ENCODE peak calls at places on chromosomes 16 and 17, in four cellular contexts. One of them, this sample, is unnamed.

GRCh38 chr16:68265078-68265925 is 976 bp downstream of the SLC7A6 start:
- DNase-seq in kidney epithelial cell: peak; percentile 45
- DNase-seq in lower lobe of right lung: peak; percentile 79
- DNase-seq in stomach: peak; percentile 70
- DNase-seq in this sample: no peak

GRCh38 chr17:20008242-20009051 is 712 bp upstream of the SPECC1 start:
- DNase-seq in lower lobe of right lung: peak; percentile 54
- DNase-seq in stomach: no peak
- DNase-seq in kidney epithelial cell: no peak
- DNase-seq in this sample: no peak

GRCh38 chr16:24736758-24737157 is 7.3 kb downstream of the TNRC6A start:
- DNase-seq in kidney epithelial cell: no peak
- DNase-seq in stomach: no peak
- DNase-seq in lower lobe of right lung: no peak
- DNase-seq in this sample: no peak

GRCh38 chr17:61307905-61308886 is 91.4 kb upstream of the TBX2 start:
- DNase-seq in stomach: no peak
- DNase-seq in kidney epithelial cell: peak; percentile 69
- DNase-seq in lower lobe of right lung: no peak
- DNase-seq in this sample: peak; percentile 96

GRCh38 chr16:11586375-11586855 is 304 bp downstream of the LITAF start:
- DNase-seq in stomach: no peak
- DNase-seq in lower lobe of right lung: no peak
- DNase-seq in kidney epithelial cell: no peak
- DNase-seq in this sample: no peak

GRCh38 chr17:1201132-1201702 is 21.4 kb upstream of the ABR start:
- DNase-seq in kidney epithelial cell: no peak
- DNase-seq in lower lobe of right lung: no peak
- DNase-seq in stomach: no peak
- DNase-seq in this sample: no peak

GRCh38 chr17:3529817-3530741 is 27.5 kb downstream of the TRPV3 start:
- DNase-seq in kidney epithelial cell: no peak
- DNase-seq in stomach: no peak
- DNase-seq in lower lobe of right lung: no peak
- DNase-seq in this sample: no peak

GRCh38 chr17:58289869-58290268 is 9.1 kb upstream of the MPO start:
- DNase-seq in stomach: peak; percentile 15
- DNase-seq in lower lobe of right lung: no peak
- DNase-seq in kidney epithelial cell: no peak
- DNase-seq in this sample: no peak

GRCh38 chr17:64504769-64505319 is 1.2 kb downstream of the DDX5 start:
- DNase-seq in lower lobe of right lung: no peak
- DNase-seq in kidney epithelial cell: no peak
- DNase-seq in stomach: no peak
- DNase-seq in this sample: no peak

GRCh38 chr17:16352303-16352837 is 899 bp downstream of the CENPV start:
- DNase-seq in stomach: peak; percentile 48
- DNase-seq in kidney epithelial cell: no peak
- DNase-seq in lower lobe of right lung: no peak
- DNase-seq in this sample: no peak

GRCh38 chr17:58539703-58540102 is 25.3 kb upstream of the MTMR4 start:
- DNase-seq in kidney epithelial cell: no peak
- DNase-seq in stomach: no peak
- DNase-seq in lower lobe of right lung: no peak
- DNase-seq in this sample: no peak

GRCh38 chr17:38868095-38868967 is 1.5 kb upstream of the LASP1 start:
- DNase-seq in stomach: peak; percentile 44
- DNase-seq in lower lobe of right lung: no peak
- DNase-seq in kidney epithelial cell: no peak
- DNase-seq in this sample: no peak

GRCh38 chr17:51441431-51441830 is 181.1 kb downstream of the UTP18 start:
- DNase-seq in stomach: no peak
- DNase-seq in lower lobe of right lung: no peak
- DNase-seq in kidney epithelial cell: no peak
- DNase-seq in this sample: no peak

GRCh38 chr17:78281249-78281865 is 49.9 kb downstream of the TMEM235 start:
- DNase-seq in stomach: no peak
- DNase-seq in kidney epithelial cell: no peak
- DNase-seq in lower lobe of right lung: no peak
- DNase-seq in this sample: no peak

GRCh38 chr17:44331249-44331760 is 6.7 kb upstream of the SLC25A39 start:
- DNase-seq in lower lobe of right lung: no peak
- DNase-seq in stomach: peak; percentile 80
- DNase-seq in kidney epithelial cell: no peak
- DNase-seq in this sample: peak; percentile 71

GRCh38 chr17:71922439-71922838 is 198.4 kb upstream of the SOX9 start:
- DNase-seq in lower lobe of right lung: no peak
- DNase-seq in stomach: no peak
- DNase-seq in kidney epithelial cell: peak; percentile 95
- DNase-seq in this sample: no peak

GRCh38 chr16:23836404-23837291 is 865 bp downstream of the PRKCB start:
- DNase-seq in kidney epithelial cell: no peak
- DNase-seq in lower lobe of right lung: peak; percentile 67
- DNase-seq in stomach: peak; percentile 48
- DNase-seq in this sample: no peak

GRCh38 chr16:48603647-48604376 is 6.2 kb downstream of the N4BP1 start:
- DNase-seq in kidney epithelial cell: no peak
- DNase-seq in stomach: no peak
- DNase-seq in lower lobe of right lung: no peak
- DNase-seq in this sample: no peak

GRCh38 chr17:36844601-36845000 is 92.7 kb upstream of the LHX1 start:
- DNase-seq in kidney epithelial cell: no peak
- DNase-seq in stomach: no peak
- DNase-seq in lower lobe of right lung: no peak
- DNase-seq in this sample: no peak

GRCh38 chr17:6435051-6435450 is at the start of gene AIPL1:
- DNase-seq in stomach: no peak
- DNase-seq in kidney epithelial cell: no peak
- DNase-seq in lower lobe of right lung: no peak
- DNase-seq in this sample: no peak

DNA sequence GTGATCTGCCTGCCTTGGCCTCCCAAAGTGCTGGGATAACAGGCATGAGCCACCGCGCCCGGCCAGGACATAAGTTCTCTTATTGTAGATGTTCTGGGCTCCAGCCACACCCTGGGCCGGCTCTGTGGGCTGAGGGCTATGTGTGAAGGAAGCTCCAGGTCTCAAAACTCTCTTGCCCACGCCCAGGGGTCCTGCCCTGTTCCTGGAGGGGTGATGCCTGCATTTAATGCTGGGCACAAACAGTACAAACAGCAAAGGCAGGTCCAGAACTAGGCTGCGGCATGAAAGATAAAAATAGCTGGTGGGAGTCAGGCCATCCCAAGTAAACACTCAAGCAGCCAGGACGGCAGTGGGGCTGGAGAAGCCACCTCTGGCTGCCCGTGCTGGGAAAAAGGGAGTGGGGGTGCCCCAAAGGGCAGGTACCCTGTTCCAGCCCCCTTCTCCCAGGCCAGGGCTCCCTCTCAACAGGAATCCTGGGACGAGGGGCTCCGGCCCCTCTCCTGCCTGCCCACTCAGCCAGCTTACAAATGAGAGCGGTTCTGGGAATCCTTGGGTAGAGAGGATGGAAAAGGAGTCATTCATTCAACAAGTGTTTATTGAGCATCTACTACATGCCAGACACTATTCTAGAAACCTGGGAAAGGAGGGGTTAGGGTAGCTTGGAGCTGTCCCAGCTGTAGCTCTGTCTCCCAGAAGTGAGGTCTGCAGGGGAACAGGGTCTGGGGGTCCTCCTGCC is 4.6 kb downstream of the TRIM47 start:
- DNase-seq in lower lobe of right lung: no peak
- DNase-seq in kidney epithelial cell: no peak
- DNase-seq in stomach: no peak
- DNase-seq in this sample: no peak
- H3K4me3 ChIP-seq in lower lobe of right lung: no peak overlapping the region
- H3K4me3 ChIP-seq in kidney epithelial cell: no peak overlapping the region
- H3K4me3 ChIP-seq in stomach: no peak overlapping the region
- H3K4me3 ChIP-seq in this sample: no peak overlapping the region

GRCh38 chr16:77434365-77435239 is at the start of gene ADAMTS18:
- DNase-seq in lower lobe of right lung: no peak
- DNase-seq in stomach: no peak
- DNase-seq in kidney epithelial cell: no peak
- DNase-seq in this sample: no peak
- TF ChIP-seq CTCF in lower lobe of right lung: no peak
- TF ChIP-seq CTCF in stomach: no peak
- TF ChIP-seq CTCF in kidney epithelial cell: no peak
- TF ChIP-seq CTCF in this sample: no peak

DNA sequence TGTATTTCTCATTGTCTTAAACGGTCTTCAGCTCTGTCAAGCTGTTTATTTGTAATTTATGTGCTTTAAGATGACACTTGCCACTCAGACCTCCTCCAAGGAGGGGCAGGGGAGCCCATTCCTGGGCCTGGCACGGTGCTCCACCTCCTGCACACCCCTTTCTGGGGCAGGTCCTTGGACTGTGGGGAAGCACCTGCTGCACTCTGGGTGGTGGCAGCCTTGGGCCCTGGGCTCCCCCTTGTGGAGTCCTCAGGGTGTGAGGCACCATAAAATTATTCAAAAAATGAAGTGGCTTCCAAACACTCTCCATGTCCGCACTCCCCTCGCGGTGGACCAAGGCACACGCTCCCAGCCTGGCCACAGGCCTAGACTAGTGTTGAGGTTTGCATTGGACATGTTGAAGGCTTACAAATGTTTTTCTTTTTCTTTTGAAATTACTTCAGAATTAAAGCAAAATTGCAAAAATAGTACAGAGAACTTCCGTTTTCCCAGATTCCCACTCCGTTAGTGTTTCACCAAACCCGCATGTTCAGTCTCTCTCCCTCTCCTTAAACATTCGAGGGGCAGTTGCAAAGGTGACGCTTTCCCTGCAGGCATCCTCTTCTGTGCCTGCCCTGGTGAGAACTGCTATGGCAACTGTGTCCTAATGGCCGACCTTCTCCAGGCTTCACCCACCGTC is 32.4 kb downstream of the FOXK2 start:
- DNase-seq in stomach: peak; percentile 81
- DNase-seq in kidney epithelial cell: no peak
- DNase-seq in lower lobe of right lung: peak; percentile 89
- DNase-seq in this sample: no peak
- H3K4me3 ChIP-seq in stomach: no peak overlapping the region
- H3K4me3 ChIP-seq in kidney epithelial cell: no peak overlapping the region
- H3K4me3 ChIP-seq in lower lobe of right lung: no peak overlapping the region
- H3K4me3 ChIP-seq in this sample: no peak overlapping the region

DNA sequence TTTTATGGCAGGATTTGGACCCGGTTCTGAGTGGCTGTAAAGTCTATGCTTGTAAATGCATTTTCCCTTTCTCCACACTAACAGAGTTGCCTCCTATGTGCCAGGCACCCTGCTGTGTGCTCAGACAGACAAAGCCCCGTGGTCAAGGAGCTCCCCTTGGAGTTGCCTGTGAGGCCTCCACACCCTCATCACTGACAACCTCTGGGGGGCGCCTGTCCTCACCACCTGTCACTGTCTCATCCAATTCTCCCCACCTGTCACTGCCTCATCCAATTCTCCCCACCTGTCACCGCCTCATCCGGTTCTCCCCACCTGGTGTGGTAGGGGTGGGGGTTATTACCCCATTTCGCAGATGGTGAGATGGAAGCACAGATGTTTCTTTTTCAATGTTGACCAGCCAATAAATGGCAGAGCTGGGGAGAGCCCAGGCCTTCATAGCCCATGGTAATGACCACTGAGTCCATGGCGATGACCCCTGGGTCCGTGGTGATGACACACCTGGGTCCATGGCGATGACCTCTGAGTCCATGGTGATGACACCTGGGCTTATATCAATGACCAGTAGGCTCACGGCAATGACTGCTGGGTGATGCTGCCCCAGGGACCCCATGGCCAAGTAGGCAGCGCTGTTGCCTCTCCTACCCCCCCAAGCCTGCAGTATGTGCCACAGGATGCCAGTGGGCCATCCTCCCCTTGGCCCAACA is 150.1 kb downstream of the IRF8 start:
- DNase-seq in lower lobe of right lung: no peak
- DNase-seq in stomach: no peak
- DNase-seq in kidney epithelial cell: no peak
- DNase-seq in this sample: no peak
- TF ChIP-seq CTCF in lower lobe of right lung: no peak
- TF ChIP-seq CTCF in stomach: no peak
- TF ChIP-seq CTCF in kidney epithelial cell: no peak
- TF ChIP-seq CTCF in this sample: no peak

GRCh38 chr16:17461951-17462729 is 8.6 kb downstream of the XYLT1 start:
- DNase-seq in kidney epithelial cell: no peak
- DNase-seq in lower lobe of right lung: no peak
- DNase-seq in stomach: no peak
- DNase-seq in this sample: no peak
- H3K4me3 ChIP-seq in kidney epithelial cell: no peak overlapping the region
- H3K4me3 ChIP-seq in lower lobe of right lung: no peak overlapping the region
- H3K4me3 ChIP-seq in stomach: no peak overlapping the region
- H3K4me3 ChIP-seq in this sample: no peak overlapping the region

This sample was measured in HFF-Myc.